ENCODE peak calls at places on chromosomes 6 and 20, in nine cellular contexts. D is lung; B is PC-3; G is Panc1; A is breast epithelium; J is SJSA1; Y is effector memory CD4-positive, alpha-beta T cell; O is psoas muscle; S is sigmoid colon. N is an unnamed sample. For H3K36me3, the result is how much of the 10 kb centered on the place peaks cover.

GRCh38 chr6:155328539-155329459 is 14.5 kb upstream of the TFB1M start:
- DNase-seq in D (peak), B (peak), G (no peak), A (no peak), J (no peak), Y (no peak), O (no peak), S (no peak), N (no peak)

GRCh38 chr6:7108196-7108963 is 619 bp downstream of the RREB1 start:
- DNase-seq in D (peak), B (peak), G (no peak), A (peak), J (peak), Y (peak), O (peak), S (peak), N (peak)

GRCh38 chr20:63031251-63032014 is 24.7 kb upstream of the BHLHE23 start:
- DNase-seq in D (no peak), B (no peak), G (no peak), A (no peak), J (no peak), Y (no peak), O (no peak), S (no peak), N (no peak)

GRCh38 chr6:168737481-168737880 is 296.5 kb downstream of the SMOC2 start:
- DNase-seq in D (no peak), B (peak), G (no peak), A (no peak), J (no peak), Y (no peak), O (no peak), S (no peak), N (no peak)

GRCh38 chr6:5763407-5763806 is 243.3 kb downstream of the NRN1 start:
- DNase-seq in D (no peak), B (peak), G (no peak), A (no peak), J (no peak), Y (no peak), O (no peak), S (no peak), N (no peak)

GRCh38 chr6:33534702-33535101 is 45.4 kb downstream of the BAK1 start:
- DNase-seq in D (no peak), B (no peak), G (no peak), A (no peak), J (no peak), Y (no peak), O (no peak), S (no peak), N (no peak)

GRCh38 chr20:49890651-49891361 is 24.5 kb downstream of the SPATA2 start:
- DNase-seq in D (no peak), B (no peak), G (no peak), A (peak), J (no peak), Y (no peak), O (no peak), S (peak), N (no peak)

GRCh38 chr20:38610521-38610920 is 8.9 kb downstream of the ARHGAP40 start:
- DNase-seq in D (no peak), B (peak), G (no peak), A (no peak), J (no peak), Y (no peak), O (no peak), S (no peak), N (no peak)

GRCh38 chr6:69988458-69989126 is 122.2 kb downstream of the COL19A1 start:
- DNase-seq in D (no peak), B (no peak), G (no peak), A (no peak), J (no peak), Y (no peak), O (no peak), S (no peak), N (no peak)

GRCh38 chr6:27059621-27060425 is 187.7 kb upstream of the PRSS16 start:
- DNase-seq in D (no peak), B (no peak), G (no peak), A (no peak), J (no peak), Y (no peak), O (no peak), S (no peak), N (no peak)

GRCh38 chr6:150177260-150178246 is 34.7 kb downstream of the PPP1R14C start:
- DNase-seq in D (no peak), B (no peak), G (no peak), A (no peak), J (no peak), Y (no peak), O (no peak), S (no peak), N (no peak)

GRCh38 chr6:77403424-77403823 is 59.9 kb downstream of the HTR1B start:
- DNase-seq in D (no peak), B (peak), G (no peak), A (no peak), J (no peak), Y (no peak), O (no peak), S (no peak), N (no peak)

GRCh38 chr6:158867381-158868121 is 48.4 kb upstream of the EZR start:
- DNase-seq in D (no peak), B (no peak), G (no peak), A (no peak), J (no peak), Y (no peak), O (no peak), S (no peak), N (no peak)

GRCh38 chr6:161829186-161829794 is 555.4 kb upstream of the AGPAT4 start:
- DNase-seq in D (no peak), B (no peak), G (no peak), A (no peak), J (peak), Y (no peak), O (no peak), S (no peak), N (no peak)

GRCh38 chr6:126531273-126531672 is 191.4 kb downstream of the CENPW start:
- DNase-seq in D (no peak), B (no peak), G (no peak), A (no peak), J (no peak), Y (no peak), O (no peak), S (no peak), N (no peak)

GRCh38 chr6:132749111-132749510 is 8.6 kb downstream of the VNN2 start:
- DNase-seq in D (no peak), B (no peak), G (no peak), A (no peak), J (no peak), Y (no peak), O (no peak), S (no peak), N (no peak)

GRCh38 chr20:47315339-47315662 is 41.2 kb downstream of the ZMYND8 start:
- DNase-seq in D (no peak), B (peak), G (no peak), A (no peak), J (no peak), Y (no peak), O (peak), S (no peak), N (peak)

GRCh38 chr6:6494677-6495076 is 93.8 kb upstream of the LY86 start:
- DNase-seq in D (peak), B (peak), G (peak), A (no peak), J (no peak), Y (no peak), O (peak), S (no peak), N (peak)

GRCh38 chr20:18705490-18705889 is 108.1 kb upstream of the SCP2D1 start:
- DNase-seq in D (no peak), B (no peak), G (no peak), A (no peak), J (peak), Y (no peak), O (no peak), S (no peak), N (no peak)

GRCh38 chr6:41531591-41532582 is 14.3 kb upstream of the FOXP4 start:
- DNase-seq in D (no peak), B (peak), G (no peak), A (no peak), J (peak), Y (no peak), O (no peak), S (no peak), N (no peak)

GRCh38 chr6:112437053-112437452 is 89.9 kb downstream of the RFPL4B start:
- DNase-seq in D (no peak), B (no peak), G (no peak), A (no peak), J (no peak), Y (no peak), O (no peak), S (no peak), N (no peak)

GRCh38 chr6:49430187-49430586 is 32.9 kb downstream of the MMUT start:
- DNase-seq in D (no peak), B (peak), G (no peak), A (no peak), J (no peak), Y (no peak), O (no peak), S (no peak), N (no peak)

GRCh38 chr6:42345696-42346416 is 105.9 kb downstream of the TRERF1 start:
- DNase-seq in D (no peak), B (no peak), G (no peak), A (no peak), J (no peak), Y (no peak), O (no peak), S (no peak), N (no peak)

GRCh38 chr6:34928220-34928619 is 39.2 kb downstream of the ANKS1A start:
- DNase-seq in D (no peak), B (no peak), G (no peak), A (no peak), J (no peak), Y (no peak), O (no peak), S (no peak), N (no peak)

GRCh38 chr6:157541618-157542404 is 160.8 kb downstream of the ZDHHC14 start:
- DNase-seq in D (no peak), B (no peak), G (no peak), A (no peak), J (no peak), Y (no peak), O (no peak), S (no peak), N (no peak)
- H3K27ac ChIP-seq in D (no peak), B (no peak), G (no peak), A (no peak), J (no peak), Y (no peak), O (peak), S (no peak), N (no peak)

GRCh38 chr6:11172501-11173337 is 59.7 kb downstream of the NEDD9 start:
- DNase-seq in D (peak), B (peak), G (peak), A (peak), J (peak), Y (peak), O (peak), S (no peak), N (peak)
- H3K36me3 ChIP-seq in D (under half), B (under half), G (under half), A (under half), J (under half), Y (under half), O (under half), S (under half), N (under half)

DNA sequence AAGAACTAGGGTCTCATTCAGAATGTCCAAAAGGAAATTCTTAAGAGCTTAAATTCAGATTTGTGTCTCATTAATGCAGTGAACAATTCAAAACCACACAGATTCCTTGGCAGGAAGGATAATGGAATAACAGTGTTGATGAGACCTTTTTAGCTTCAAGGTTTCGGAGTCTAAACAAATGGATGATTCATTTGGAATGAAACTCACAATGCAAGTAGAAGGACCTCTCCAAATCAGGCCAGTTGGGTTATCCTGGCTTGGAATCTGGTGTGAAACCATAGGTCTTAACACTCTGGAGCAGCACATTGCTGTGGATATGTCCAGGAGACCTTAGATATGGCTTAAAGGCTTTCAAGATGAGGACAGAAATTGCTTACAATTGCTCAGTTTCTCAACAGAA is 44.9 kb downstream of the KCTD20 start:
- DNase-seq in D (no peak), B (no peak), G (no peak), A (no peak), J (peak), Y (no peak), O (no peak), S (no peak), N (no peak)
- H3K27ac ChIP-seq in D (no peak), B (no peak), G (no peak), A (no peak), J (peak), Y (no peak), O (no peak), S (no peak), N (no peak)

GRCh38 chr20:1146957-1147356 is 28.6 kb downstream of the PSMF1 start:
- DNase-seq in D (no peak), B (no peak), G (no peak), A (no peak), J (no peak), Y (no peak), O (no peak), S (no peak), N (no peak)

GRCh38 chr20:1150218-1150617 is 31.8 kb downstream of the PSMF1 start:
- DNase-seq in D (no peak), B (peak), G (peak), A (no peak), J (no peak), Y (no peak), O (no peak), S (no peak), N (no peak)

DNA sequence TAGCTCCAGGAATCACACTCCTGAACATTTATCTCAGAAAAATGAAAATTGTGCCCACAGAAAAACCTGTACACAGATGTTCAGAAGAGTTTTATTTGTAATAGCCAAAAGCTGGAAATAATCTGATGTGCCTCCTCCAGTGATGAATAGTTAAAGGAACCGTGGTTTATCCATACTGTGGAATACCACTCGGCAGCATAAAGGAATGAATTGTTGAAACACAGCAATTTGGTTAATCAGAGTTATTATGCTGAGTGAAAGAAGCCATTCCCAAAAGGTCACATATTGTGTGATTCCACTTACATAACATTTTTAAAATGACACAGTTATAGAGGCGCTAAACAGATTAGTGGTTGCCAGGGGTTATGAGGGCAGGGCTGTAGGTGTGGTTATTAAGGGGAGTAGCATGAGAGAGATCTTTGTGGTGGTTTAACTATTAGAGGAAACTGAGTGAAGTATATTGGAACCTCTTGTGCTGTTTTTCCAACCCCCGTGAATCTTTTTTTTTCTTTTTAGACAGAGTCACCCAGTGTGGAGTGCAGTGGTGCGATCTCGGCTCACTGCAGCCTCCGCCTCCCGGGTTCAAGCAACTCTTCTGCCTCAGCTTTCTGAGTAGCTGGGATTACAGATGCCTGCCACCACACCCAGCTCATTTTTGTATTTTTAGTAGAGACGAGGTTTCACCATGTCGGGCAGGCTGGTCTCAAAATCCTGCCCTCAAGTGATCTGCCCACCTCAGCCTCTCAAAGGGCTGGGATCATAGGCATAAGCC is 26.2 kb downstream of the PSMF1 start:
- DNase-seq in D (no peak), B (no peak), G (no peak), A (no peak), J (no peak), Y (no peak), O (no peak), S (no peak), N (no peak)
- H3K36me3 ChIP-seq in D (under half), B (half or more), G (under half), A (under half), J (under half), Y (under half), O (under half), S (under half), N (under half)

GRCh38 chr20:51760905-51761544 is 7.2 kb downstream of the ATP9A start:
- DNase-seq in D (no peak), B (peak), G (no peak), A (no peak), J (peak), Y (no peak), O (no peak), S (no peak), N (no peak)
- H3K27ac ChIP-seq in D (no peak), B (peak), G (no peak), A (no peak), J (peak), Y (no peak), O (no peak), S (no peak), N (no peak)

GRCh38 chr6:152268846-152269442 is 368.2 kb downstream of the SYNE1 start:
- DNase-seq in D (no peak), B (no peak), G (no peak), A (no peak), J (no peak), Y (no peak), O (no peak), S (no peak), N (no peak)
- H3K36me3 ChIP-seq in D (under half), B (under half), G (under half), A (under half), J (under half), Y (under half), O (under half), S (under half), N (under half)

N was measured in tibial artery.